ENCODE peak calls at places on chromosomes 7 and 10, in six cellular contexts. One of them, this sample, is unnamed.

GRCh38 chr7:84021292-84021898 is 173.2 kb downstream of the SEMA3A start:
- DNase-seq in IMR-90: peak
- DNase-seq in SK-N-SH: no peak
- DNase-seq in PC-3: peak
- DNase-seq in K562: no peak
- DNase-seq in GM12878: no peak
- DNase-seq in this sample: no peak

GRCh38 chr10:132770061-132771021 is 15.6 kb downstream of the NKX6-2 start:
- DNase-seq in IMR-90: no peak
- DNase-seq in SK-N-SH: no peak
- DNase-seq in PC-3: no peak
- DNase-seq in K562: no peak
- DNase-seq in GM12878: no peak
- DNase-seq in this sample: no peak

GRCh38 chr7:98360221-98361124 is 40.4 kb downstream of the BAIAP2L1 start:
- DNase-seq in IMR-90: no peak
- DNase-seq in SK-N-SH: no peak
- DNase-seq in PC-3: no peak
- DNase-seq in K562: peak
- DNase-seq in GM12878: no peak
- DNase-seq in this sample: peak

GRCh38 chr10:66747451-66747850 is 178.4 kb upstream of the LRRTM3 start:
- DNase-seq in IMR-90: peak
- DNase-seq in SK-N-SH: no peak
- DNase-seq in PC-3: peak
- DNase-seq in K562: no peak
- DNase-seq in GM12878: no peak
- DNase-seq in this sample: no peak

GRCh38 chr10:35574924-35575352 is 30.2 kb upstream of the GJD4 start:
- DNase-seq in IMR-90: peak
- DNase-seq in SK-N-SH: no peak
- DNase-seq in PC-3: peak
- DNase-seq in K562: peak
- DNase-seq in GM12878: no peak
- DNase-seq in this sample: peak

GRCh38 chr10:133270773-133271297 is 5.8 kb downstream of the ADAM8 start:
- DNase-seq in IMR-90: no peak
- DNase-seq in SK-N-SH: no peak
- DNase-seq in PC-3: no peak
- DNase-seq in K562: no peak
- DNase-seq in GM12878: no peak
- DNase-seq in this sample: no peak

GRCh38 chr7:24284699-24285506 is 913 bp downstream of the NPY start:
- DNase-seq in IMR-90: no peak
- DNase-seq in SK-N-SH: peak
- DNase-seq in PC-3: no peak
- DNase-seq in K562: no peak
- DNase-seq in GM12878: no peak
- DNase-seq in this sample: peak

GRCh38 chr10:28381903-28382347 is 79.1 kb upstream of the MPP7 start:
- DNase-seq in IMR-90: peak
- DNase-seq in SK-N-SH: peak
- DNase-seq in PC-3: peak
- DNase-seq in K562: peak
- DNase-seq in GM12878: peak
- DNase-seq in this sample: peak

GRCh38 chr7:56033671-56034432 is 17.4 kb downstream of the PSPH start:
- DNase-seq in IMR-90: peak
- DNase-seq in SK-N-SH: peak
- DNase-seq in PC-3: peak
- DNase-seq in K562: peak
- DNase-seq in GM12878: peak
- DNase-seq in this sample: peak

GRCh38 chr10:16384064-16384463 is 52.7 kb upstream of the PTER start:
- DNase-seq in IMR-90: no peak
- DNase-seq in SK-N-SH: no peak
- DNase-seq in PC-3: no peak
- DNase-seq in K562: no peak
- DNase-seq in GM12878: no peak
- DNase-seq in this sample: no peak

GRCh38 chr10:22635650-22636049 is 78.7 kb downstream of the PIP4K2A start:
- DNase-seq in IMR-90: no peak
- DNase-seq in SK-N-SH: no peak
- DNase-seq in PC-3: no peak
- DNase-seq in K562: no peak
- DNase-seq in GM12878: no peak
- DNase-seq in this sample: no peak

GRCh38 chr10:79385804-79386531 is 38.7 kb downstream of the PPIF start:
- DNase-seq in IMR-90: no peak
- DNase-seq in SK-N-SH: peak
- DNase-seq in PC-3: no peak
- DNase-seq in K562: no peak
- DNase-seq in GM12878: no peak
- DNase-seq in this sample: peak

GRCh38 chr10:18134921-18135320 is 5.3 kb upstream of the CACNB2 start:
- DNase-seq in IMR-90: no peak
- DNase-seq in SK-N-SH: no peak
- DNase-seq in PC-3: no peak
- DNase-seq in K562: no peak
- DNase-seq in GM12878: no peak
- DNase-seq in this sample: no peak
- H3K9ac ChIP-seq in IMR-90: no peak
- H3K9ac ChIP-seq in SK-N-SH: no peak
- H3K9ac ChIP-seq in PC-3: no peak
- H3K9ac ChIP-seq in K562: no peak
- H3K9ac ChIP-seq in GM12878: no peak
- H3K9ac ChIP-seq in this sample: no peak

GRCh38 chr7:36045830-36046341 is 107.2 kb upstream of the EEPD1 start:
- DNase-seq in IMR-90: no peak
- DNase-seq in SK-N-SH: no peak
- DNase-seq in PC-3: no peak
- DNase-seq in K562: no peak
- DNase-seq in GM12878: no peak
- DNase-seq in this sample: peak
- H3K4me3 ChIP-seq in IMR-90: no peak
- H3K4me3 ChIP-seq in SK-N-SH: no peak
- H3K4me3 ChIP-seq in PC-3: no peak
- H3K4me3 ChIP-seq in K562: no peak
- H3K4me3 ChIP-seq in GM12878: no peak
- H3K4me3 ChIP-seq in this sample: no peak

GRCh38 chr7:12686234-12686893 is 1.1 kb upstream of the ARL4A start:
- DNase-seq in IMR-90: peak
- DNase-seq in SK-N-SH: peak
- DNase-seq in PC-3: peak
- DNase-seq in K562: peak
- DNase-seq in GM12878: peak
- DNase-seq in this sample: peak

GRCh38 chr7:12686894-12687212 is 580 bp upstream of the ARL4A start:
- DNase-seq in IMR-90: no peak
- DNase-seq in SK-N-SH: no peak
- DNase-seq in PC-3: no peak
- DNase-seq in K562: peak
- DNase-seq in GM12878: no peak
- DNase-seq in this sample: no peak

GRCh38 chr7:12684186-12684585 is 3.2 kb upstream of the ARL4A start:
- DNase-seq in IMR-90: no peak
- DNase-seq in SK-N-SH: no peak
- DNase-seq in PC-3: no peak
- DNase-seq in K562: no peak
- DNase-seq in GM12878: no peak
- DNase-seq in this sample: no peak

GRCh38 chr7:12684733-12685132 is 2.7 kb upstream of the ARL4A start:
- DNase-seq in IMR-90: no peak
- DNase-seq in SK-N-SH: no peak
- DNase-seq in PC-3: no peak
- DNase-seq in K562: no peak
- DNase-seq in GM12878: no peak
- DNase-seq in this sample: no peak

GRCh38 chr7:12685550-12685949 is 1.9 kb upstream of the ARL4A start:
- DNase-seq in IMR-90: peak
- DNase-seq in SK-N-SH: peak
- DNase-seq in PC-3: peak
- DNase-seq in K562: no peak
- DNase-seq in GM12878: no peak
- DNase-seq in this sample: peak
- TF ChIP-seq CTCF in IMR-90: peak
- TF ChIP-seq CTCF in SK-N-SH: peak
- TF ChIP-seq CTCF in PC-3: peak
- TF ChIP-seq CTCF in K562: no peak
- TF ChIP-seq CTCF in GM12878: no peak
- TF ChIP-seq CTCF in this sample: peak

GRCh38 chr7:996089-996872 is 13.3 kb downstream of the CYP2W1 start:
- DNase-seq in IMR-90: no peak
- DNase-seq in SK-N-SH: no peak
- DNase-seq in PC-3: no peak
- DNase-seq in K562: no peak
- DNase-seq in GM12878: no peak
- DNase-seq in this sample: no peak
- H3K9ac ChIP-seq in IMR-90: no peak
- H3K9ac ChIP-seq in SK-N-SH: no peak
- H3K9ac ChIP-seq in PC-3: no peak
- H3K9ac ChIP-seq in K562: peak
- H3K9ac ChIP-seq in GM12878: no peak
- H3K9ac ChIP-seq in this sample: no peak

GRCh38 chr10:77834540-77834939 is 92.0 kb downstream of the DLG5 start:
- DNase-seq in IMR-90: no peak
- DNase-seq in SK-N-SH: no peak
- DNase-seq in PC-3: no peak
- DNase-seq in K562: no peak
- DNase-seq in GM12878: no peak
- DNase-seq in this sample: no peak

GRCh38 chr10:77834943-77835668 is 91.4 kb downstream of the DLG5 start:
- DNase-seq in IMR-90: no peak
- DNase-seq in SK-N-SH: no peak
- DNase-seq in PC-3: no peak
- DNase-seq in K562: no peak
- DNase-seq in GM12878: no peak
- DNase-seq in this sample: no peak

GRCh38 chr10:77833225-77833624 is 93.3 kb downstream of the DLG5 start:
- DNase-seq in IMR-90: no peak
- DNase-seq in SK-N-SH: no peak
- DNase-seq in PC-3: no peak
- DNase-seq in K562: no peak
- DNase-seq in GM12878: no peak
- DNase-seq in this sample: no peak

GRCh38 chr10:77832243-77832642 is 94.3 kb downstream of the DLG5 start:
- DNase-seq in IMR-90: no peak
- DNase-seq in SK-N-SH: no peak
- DNase-seq in PC-3: no peak
- DNase-seq in K562: no peak
- DNase-seq in GM12878: no peak
- DNase-seq in this sample: no peak

GRCh38 chr10:77833792-77834191 is 92.8 kb downstream of the DLG5 start:
- DNase-seq in IMR-90: no peak
- DNase-seq in SK-N-SH: no peak
- DNase-seq in PC-3: no peak
- DNase-seq in K562: no peak
- DNase-seq in GM12878: no peak
- DNase-seq in this sample: no peak
- H3K4me3 ChIP-seq in IMR-90: no peak
- H3K4me3 ChIP-seq in SK-N-SH: no peak
- H3K4me3 ChIP-seq in PC-3: no peak
- H3K4me3 ChIP-seq in K562: no peak
- H3K4me3 ChIP-seq in GM12878: no peak
- H3K4me3 ChIP-seq in this sample: no peak

DNA sequence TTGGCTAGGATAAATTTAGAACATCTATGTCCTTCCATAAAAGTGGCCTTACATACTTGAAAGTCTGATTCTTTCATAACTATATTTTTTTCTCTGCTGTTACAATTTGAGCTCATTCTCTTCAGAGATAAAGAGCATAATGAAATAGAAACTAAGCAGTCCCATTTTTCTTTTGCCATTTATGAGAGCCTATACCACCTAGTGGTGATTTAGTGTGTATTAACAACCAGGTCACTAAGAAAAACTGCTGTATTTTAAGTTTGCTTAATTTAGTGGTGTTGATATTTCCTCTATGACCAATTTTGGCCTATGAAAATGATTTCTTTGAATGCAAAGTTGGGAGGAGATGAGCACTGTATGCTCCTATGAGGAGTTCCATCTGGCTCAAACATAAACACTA is 88.7 kb upstream of the ZWINT start:
- DNase-seq in IMR-90: no peak
- DNase-seq in SK-N-SH: no peak
- DNase-seq in PC-3: peak
- DNase-seq in K562: no peak
- DNase-seq in GM12878: no peak
- DNase-seq in this sample: no peak
- TF ChIP-seq CTCF in IMR-90: peak
- TF ChIP-seq CTCF in SK-N-SH: peak
- TF ChIP-seq CTCF in PC-3: peak
- TF ChIP-seq CTCF in K562: no peak
- TF ChIP-seq CTCF in GM12878: peak
- TF ChIP-seq CTCF in this sample: peak

GRCh38 chr7:158394936-158395335 is 192.7 kb downstream of the PTPRN2 start:
- DNase-seq in IMR-90: no peak
- DNase-seq in SK-N-SH: peak
- DNase-seq in PC-3: peak
- DNase-seq in K562: peak
- DNase-seq in GM12878: no peak
- DNase-seq in this sample: peak
- H3K9ac ChIP-seq in IMR-90: no peak
- H3K9ac ChIP-seq in SK-N-SH: no peak
- H3K9ac ChIP-seq in PC-3: no peak
- H3K9ac ChIP-seq in K562: no peak
- H3K9ac ChIP-seq in GM12878: no peak
- H3K9ac ChIP-seq in this sample: no peak

GRCh38 chr10:90858489-90858968 is 690 bp upstream of the HTR7 start:
- DNase-seq in IMR-90: no peak
- DNase-seq in SK-N-SH: peak
- DNase-seq in PC-3: no peak
- DNase-seq in K562: no peak
- DNase-seq in GM12878: no peak
- DNase-seq in this sample: no peak
- H3K4me3 ChIP-seq in IMR-90: peak
- H3K4me3 ChIP-seq in SK-N-SH: peak
- H3K4me3 ChIP-seq in PC-3: peak
- H3K4me3 ChIP-seq in K562: peak
- H3K4me3 ChIP-seq in GM12878: peak
- H3K4me3 ChIP-seq in this sample: peak

GRCh38 chr10:5589963-5590511 is 65.3 kb downstream of the CALML3 start:
- DNase-seq in IMR-90: peak
- DNase-seq in SK-N-SH: no peak
- DNase-seq in PC-3: peak
- DNase-seq in K562: peak
- DNase-seq in GM12878: no peak
- DNase-seq in this sample: peak
- TF ChIP-seq CTCF in IMR-90: peak
- TF ChIP-seq CTCF in SK-N-SH: peak
- TF ChIP-seq CTCF in PC-3: peak
- TF ChIP-seq CTCF in K562: peak
- TF ChIP-seq CTCF in GM12878: peak
- TF ChIP-seq CTCF in this sample: peak

GRCh38 chr10:19003341-19003740 is 45.3 kb upstream of the MALRD1 start:
- DNase-seq in IMR-90: no peak
- DNase-seq in SK-N-SH: no peak
- DNase-seq in PC-3: no peak
- DNase-seq in K562: no peak
- DNase-seq in GM12878: no peak
- DNase-seq in this sample: no peak
- H3K9ac ChIP-seq in IMR-90: no peak
- H3K9ac ChIP-seq in SK-N-SH: no peak
- H3K9ac ChIP-seq in PC-3: no peak
- H3K9ac ChIP-seq in K562: no peak
- H3K9ac ChIP-seq in GM12878: no peak
- H3K9ac ChIP-seq in this sample: no peak